ENCODE peak calls at places on chromosomes 12 and 14, in six cellular contexts. M is GM20000; W is AG04450; H is stimulated activated CD4-positive, alpha-beta T cell treated with anti-CD3 and anti-CD28 coated beads, Interleukin-1b, Interleukin-23, amount 100 ng/mL, for 24 hours; C is GDM1; Y is activated T-helper 1 cell treated with Interleukin-2 at 50 U/mL for 16 hours. U is an unnamed sample.
A peak's percentile ranks its signal among the peaks of the same experiment; 100 is the strongest.

GRCh38 chr12:88305491-88305890 is 163.4 kb downstream of the TMTC3 start:
- DNase-seq in M (no peak), W (no peak), H (no peak), C (no peak), Y (no peak), U (no peak)

GRCh38 chr12:116346751-116347150 is 69.3 kb upstream of the MED13L start:
- DNase-seq in M (no peak), W (peak; percentile 76), H (no peak), C (no peak), Y (no peak), U (no peak)

GRCh38 chr14:99809376-99809775 is 16.2 kb downstream of the EML1 start:
- DNase-seq in M (no peak), W (peak; percentile 41), H (no peak), C (no peak), Y (no peak), U (no peak)

GRCh38 chr12:122841544-122842321 is 6.5 kb downstream of the HIP1R start:
- DNase-seq in M (no peak), W (no peak), H (no peak), C (no peak), Y (no peak), U (no peak)

GRCh38 chr12:97751704-97752103 is 289.1 kb downstream of the RMST start:
- DNase-seq in M (no peak), W (no peak), H (no peak), C (no peak), Y (no peak), U (no peak)

GRCh38 chr14:89340200-89340667 is 76.8 kb downstream of the FOXN3 start:
- DNase-seq in M (no peak), W (no peak), H (no peak), C (no peak), Y (no peak), U (no peak)

GRCh38 chr14:80054020-80054419 is 157.3 kb downstream of the DIO2 start:
- DNase-seq in M (no peak), W (no peak), H (no peak), C (no peak), Y (no peak), U (no peak)

GRCh38 chr12:6553051-6553868 is 2.6 kb downstream of the IFFO1 start:
- DNase-seq in M (no peak), W (no peak), H (no peak), C (no peak), Y (no peak), U (no peak)

GRCh38 chr12:13238204-13238603 is 41.7 kb downstream of the EMP1 start:
- DNase-seq in M (no peak), W (no peak), H (no peak), C (no peak), Y (no peak), U (no peak)

GRCh38 chr12:6960291-6961277 is 9.4 kb downstream of the PTPN6 start:
- DNase-seq in M (peak; percentile 62), W (no peak), H (no peak), C (no peak), Y (no peak), U (no peak)

GRCh38 chr12:91769736-91770135 is 375.9 kb downstream of the BTG1 start:
- DNase-seq in M (no peak), W (no peak), H (no peak), C (no peak), Y (no peak), U (no peak)

GRCh38 chr12:125092872-125093680 is 27.8 kb downstream of the AACS start:
- DNase-seq in M (no peak), W (no peak), H (no peak), C (no peak), Y (no peak), U (no peak)

GRCh38 chr12:63857771-63858670 is 13.5 kb downstream of the SRGAP1 start:
- DNase-seq in M (no peak), W (no peak), H (no peak), C (no peak), Y (no peak), U (no peak)

GRCh38 chr14:26841920-26842741 is 244.3 kb upstream of the NOVA1 start:
- DNase-seq in M (no peak), W (peak; percentile 0), H (no peak), C (no peak), Y (no peak), U (no peak)

GRCh38 chr14:45156067-45156466 is 20.3 kb downstream of the FANCM start:
- DNase-seq in M (no peak), W (no peak), H (no peak), C (no peak), Y (no peak), U (no peak)

GRCh38 chr12:1505576-1505975 is 88.8 kb downstream of the FBXL14 start:
- DNase-seq in M (no peak), W (no peak), H (no peak), C (no peak), Y (no peak), U (no peak)

GRCh38 chr12:67287311-67287710 is 18.2 kb downstream of the CAND1 start:
- DNase-seq in M (no peak), W (no peak), H (no peak), C (no peak), Y (no peak), U (no peak)

GRCh38 chr14:101249676-101250036 is 311.6 kb upstream of the DIO3 start:
- DNase-seq in M (no peak), W (no peak), H (no peak), C (no peak), Y (no peak), U (no peak)